ENCODE peak calls at places on chromosome 16, in six cellular contexts. W is naive thymus-derived CD4-positive, alpha-beta T cell; F is ovary; H is prostate gland; O is OCI-LY7; A is GM23248. P is an unnamed sample.

GRCh38 chr16:27625050-27625697 is 75.2 kb downstream of the KATNIP start:
- DNase-seq in O (no peak), F (no peak), A (peak; percentile 56), W (no peak), H (peak; percentile 49), P (no peak)

GRCh38 chr16:50876263-50876662 is 134.4 kb downstream of the CYLD start:
- DNase-seq in O (no peak), F (no peak), H (no peak), W (no peak), A (no peak), P (no peak)

GRCh38 chr16:1346422-1347285 is 5.0 kb downstream of the TSR3 start:
- DNase-seq in O (no peak), F (no peak), A (peak; percentile 51), W (no peak), H (no peak), P (peak; percentile 37)

GRCh38 chr16:86577314-86577971 is 906 bp upstream of the FOXL1 start:
- DNase-seq in A (peak; percentile 41), O (no peak), W (no peak), F (no peak), H (no peak), P (no peak)

GRCh38 chr16:24540575-24541240 is 1.3 kb downstream of the RBBP6 start:
- DNase-seq in A (peak; percentile 55), O (peak; percentile 72), W (no peak), H (peak; percentile 20), F (peak; percentile 27), P (no peak)

GRCh38 chr16:9090101-9090959 is 1.1 kb upstream of the HAPSTR1 start:
- DNase-seq in W (peak; percentile 63), O (peak; percentile 45), H (peak; percentile 27), F (peak; percentile 77), A (peak; percentile 50), P (peak; percentile 47)

GRCh38 chr16:23424292-23424958 is 28.6 kb downstream of the COG7 start:
- DNase-seq in O (no peak), A (no peak), H (peak; percentile 95), W (no peak), F (peak; percentile 40), P (peak; percentile 85)

GRCh38 chr16:85681255-85681654 is 7.5 kb downstream of the GINS2 start:
- DNase-seq in A (no peak), O (no peak), H (no peak), W (no peak), F (no peak), P (no peak)

GRCh38 chr16:81521141-81521626 is 76.6 kb downstream of the CMIP start:
- DNase-seq in O (peak; percentile 84), W (peak; percentile 58), F (no peak), H (no peak), A (no peak), P (no peak)

GRCh38 chr16:2026461-2027023 is at the start of gene NHERF2:
- DNase-seq in F (peak; percentile 54), H (peak; percentile 53), W (no peak), A (peak; percentile 53), O (no peak), P (peak; percentile 37)

GRCh38 chr16:1614226-1615102 is 2.3 kb downstream of the CRAMP1 start:
- DNase-seq in W (peak; percentile 41), F (peak; percentile 50), A (peak; percentile 84), H (peak; percentile 18), O (peak; percentile 34), P (peak; percentile 34)

GRCh38 chr16:67517661-67518423 is 10.8 kb upstream of the RIPOR1 start:
- DNase-seq in A (no peak), H (no peak), W (no peak), F (no peak), O (peak; percentile 89), P (no peak)

GRCh38 chr16:48370234-48370633 is 15.0 kb downstream of the SIAH1 start:
- DNase-seq in F (no peak), H (no peak), A (no peak), W (no peak), O (no peak), P (no peak)

GRCh38 chr16:86809458-86809955 is 231.2 kb downstream of the FOXL1 start:
- DNase-seq in H (no peak), W (no peak), A (peak; percentile 71), O (no peak), F (no peak), P (peak; percentile 75)

GRCh38 chr16:87924937-87925670 is 11.2 kb downstream of the CA5A start:
- DNase-seq in O (no peak), A (no peak), W (no peak), H (peak; percentile 83), F (peak; percentile 17), P (no peak)

GRCh38 chr16:87345721-87346424 is 28.7 kb upstream of the C16orf95 start:
- DNase-seq in A (no peak), W (no peak), O (no peak), F (no peak), H (no peak), P (no peak)

GRCh38 chr16:82846806-82847205 is 220.0 kb downstream of the CDH13 start:
- DNase-seq in A (peak; percentile 24), O (no peak), F (no peak), H (no peak), W (no peak), P (no peak)

GRCh38 chr16:87595712-87596111 is 6.6 kb upstream of the JPH3 start:
- DNase-seq in O (no peak), W (no peak), A (no peak), H (no peak), F (no peak), P (no peak)

GRCh38 chr16:67425046-67425445 is 5.9 kb upstream of the HSD11B2 start:
- DNase-seq in F (no peak), H (no peak), O (no peak), A (no peak), W (no peak), P (no peak)

GRCh38 chr16:27576729-27577128 is 26.8 kb downstream of the KATNIP start:
- DNase-seq in A (no peak), W (no peak), F (no peak), O (no peak), H (no peak), P (no peak)

GRCh38 chr16:2971985-2972784 is 3.0 kb downstream of the PAQR4 start:
- DNase-seq in H (no peak), O (no peak), F (no peak), W (no peak), A (no peak), P (peak; percentile 37)

GRCh38 chr16:13906426-13907089 is 13.4 kb upstream of the ERCC4 start:
- DNase-seq in A (no peak), F (no peak), W (no peak), O (peak; percentile 37), H (no peak), P (no peak)

DNA sequence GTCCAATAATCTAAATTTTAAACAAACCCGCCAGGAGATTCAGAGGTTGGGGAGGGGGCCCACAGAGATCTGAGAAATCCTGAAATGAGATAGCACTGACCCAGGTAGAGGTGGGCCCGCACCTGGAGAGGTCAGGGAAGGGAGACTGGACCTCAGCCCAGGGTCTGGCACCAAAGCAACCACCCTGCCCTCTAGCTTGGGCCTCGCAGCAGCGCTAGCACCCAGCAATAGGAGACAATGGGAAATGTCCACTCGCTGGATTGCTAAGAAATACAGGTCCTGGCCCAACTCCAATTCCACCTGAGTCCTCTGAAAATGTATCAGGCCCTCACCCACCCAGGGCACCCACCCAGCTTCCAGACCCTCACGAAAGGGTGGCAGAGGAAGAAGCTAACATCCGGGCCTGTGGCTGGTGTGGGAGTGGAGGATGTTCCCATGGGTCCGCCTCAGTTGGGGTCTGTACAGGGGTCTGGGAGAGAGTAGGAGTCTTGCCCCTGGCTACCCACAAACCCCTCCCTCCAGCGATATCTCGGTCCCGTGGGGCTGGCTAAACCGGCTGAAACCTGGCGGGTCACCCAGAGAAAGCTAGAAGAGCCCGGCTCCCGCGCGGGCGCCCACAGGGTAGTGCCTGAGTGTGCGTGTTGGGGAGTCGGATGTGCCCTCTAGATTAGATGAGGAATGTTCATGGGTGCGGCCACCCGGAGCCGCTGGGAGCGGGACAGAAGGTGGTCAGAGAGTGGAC is 1.1 kb downstream of the PLLP start:
- DNase-seq in A (no peak), F (no peak), O (no peak), H (no peak), W (no peak), P (no peak)
- H3K4me3 ChIP-seq in A (no peak overlapping the region), F (no peak overlapping the region), O (no peak overlapping the region), H (peak overlapping the region; percentile 53), W (no peak overlapping the region), P (no peak overlapping the region)

GRCh38 chr16:35734728-35735402 is 2275.5 kb downstream of the TP53TG3F start:
- DNase-seq in O (no peak), A (no peak), F (no peak), H (no peak), W (no peak), P (no peak)

GRCh38 chr16:35733971-35734702 is 2274.7 kb downstream of the TP53TG3F start:
- DNase-seq in A (no peak), W (no peak), O (no peak), H (no peak), F (no peak), P (no peak)

GRCh38 chr16:35732046-35732810 is 2272.8 kb downstream of the TP53TG3F start:
- DNase-seq in H (no peak), F (no peak), W (no peak), A (no peak), O (no peak), P (no peak)

GRCh38 chr16:35731341-35732040 is 2272.1 kb downstream of the TP53TG3F start:
- DNase-seq in F (no peak), H (no peak), W (no peak), A (no peak), O (no peak), P (no peak)

DNA sequence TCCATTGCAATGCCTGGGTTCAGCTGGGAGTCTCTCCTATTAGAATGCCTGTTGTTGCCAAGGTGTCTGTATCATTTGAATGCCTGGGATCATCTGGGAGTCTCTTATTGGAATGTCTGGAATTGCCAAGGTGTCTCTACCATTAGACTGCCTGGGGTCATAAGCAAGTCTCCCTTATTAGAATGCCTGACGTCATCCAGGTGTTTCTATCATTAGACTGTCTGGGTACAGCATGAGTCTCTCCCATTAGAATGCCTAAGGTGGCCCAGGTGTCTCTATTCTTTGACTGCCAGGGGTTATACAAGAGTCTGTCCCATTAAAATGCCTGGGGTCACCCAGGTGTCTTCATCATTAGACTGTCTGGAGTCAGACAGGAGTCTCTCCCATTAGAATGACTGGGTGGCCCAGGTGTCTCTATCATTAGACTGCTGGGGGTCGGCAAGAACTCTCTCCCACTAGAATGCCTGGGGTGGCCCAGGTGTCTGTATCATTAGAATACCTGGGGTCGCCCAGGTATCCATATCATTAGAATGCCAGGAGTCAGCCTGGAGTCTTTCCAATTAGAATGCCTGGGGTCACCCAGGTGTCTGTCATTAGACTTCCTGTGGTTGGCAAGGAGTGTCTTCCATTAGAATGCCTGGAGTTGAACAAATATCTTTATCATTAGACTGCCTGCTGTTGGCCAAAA is 2274.0 kb downstream of the TP53TG3F start:
- DNase-seq in A (no peak), H (no peak), O (no peak), W (no peak), F (no peak), P (no peak)
- H3K9me3 ChIP-seq in A (no peaks in the 10 kb centered on the region), H (no peaks in the 10 kb centered on the region), O (no peaks in the 10 kb centered on the region), W (no peaks in the 10 kb centered on the region), F (no peaks in the 10 kb centered on the region), P (no peaks in the 10 kb centered on the region)

DNA sequence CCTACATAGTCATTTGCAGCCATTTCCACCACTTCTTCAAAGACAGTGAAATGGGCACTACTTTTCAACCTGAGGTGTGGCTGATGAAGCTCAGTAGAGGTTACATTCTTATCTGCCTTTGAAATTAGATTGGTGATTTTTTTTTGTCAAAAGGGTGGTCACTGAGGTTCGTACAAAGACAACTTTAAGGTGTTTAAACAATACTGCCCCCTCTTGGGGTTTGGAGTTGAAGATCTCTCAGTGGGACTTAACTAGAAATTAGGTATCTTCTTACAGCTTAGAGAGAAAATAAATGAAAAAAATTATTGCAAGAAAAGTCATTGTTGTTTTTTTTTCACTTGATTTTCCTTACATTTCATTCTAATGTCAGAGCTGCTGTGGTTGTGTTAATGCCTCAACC is 713.2 kb downstream of the CDH11 start:
- DNase-seq in W (no peak), F (no peak), H (no peak), A (no peak), O (peak; percentile 33), P (no peak)
- H3K36me3 ChIP-seq in W (no peaks in the 10 kb centered on the region), F (no peaks in the 10 kb centered on the region), H (no peaks in the 10 kb centered on the region), A (no peaks in the 10 kb centered on the region), O (no peaks in the 10 kb centered on the region), P (no peaks in the 10 kb centered on the region)

GRCh38 chr16:84411768-84412167 is 43.4 kb downstream of the ATP2C2 start:
- DNase-seq in O (no peak), A (no peak), F (no peak), W (no peak), H (no peak), P (no peak)
- H3K4me3 ChIP-seq in O (no peak overlapping the region), A (no peak overlapping the region), F (no peak overlapping the region), W (no peak overlapping the region), H (no peak overlapping the region), P (no peak overlapping the region)